ENCODE peak calls at places on chromosomes 7 and 10, in four cellular contexts. One of them, this sample, is unnamed.

GRCh38 chr10:60944159-60944909 is at the start of gene RHOBTB1:
- DNase-seq in IMR-90: peak
- DNase-seq in CD8-positive, alpha-beta memory T cell: no peak
- DNase-seq in psoas muscle: peak
- DNase-seq in this sample: peak

GRCh38 chr7:6273380-6273837 is 985 bp upstream of the CYTH3 start:
- DNase-seq in IMR-90: no peak
- DNase-seq in CD8-positive, alpha-beta memory T cell: no peak
- DNase-seq in psoas muscle: no peak
- DNase-seq in this sample: peak

GRCh38 chr7:121084748-121085336 is 96.3 kb downstream of the CPED1 start:
- DNase-seq in CD8-positive, alpha-beta memory T cell: no peak
- DNase-seq in IMR-90: peak
- DNase-seq in psoas muscle: no peak
- DNase-seq in this sample: no peak

GRCh38 chr7:128161466-128162125 is 79.5 kb upstream of the LEP start:
- DNase-seq in psoas muscle: no peak
- DNase-seq in IMR-90: no peak
- DNase-seq in CD8-positive, alpha-beta memory T cell: no peak
- DNase-seq in this sample: no peak

GRCh38 chr7:102992820-102993531 is 80.2 kb downstream of the LRRC17 start:
- DNase-seq in IMR-90: peak
- DNase-seq in psoas muscle: no peak
- DNase-seq in CD8-positive, alpha-beta memory T cell: no peak
- DNase-seq in this sample: no peak

GRCh38 chr10:24930427-24930826 is 22.0 kb downstream of the PRTFDC1 start:
- DNase-seq in CD8-positive, alpha-beta memory T cell: no peak
- DNase-seq in IMR-90: no peak
- DNase-seq in psoas muscle: no peak
- DNase-seq in this sample: no peak

GRCh38 chr7:40298421-40298820 is 163.6 kb downstream of the SUGCT start:
- DNase-seq in psoas muscle: no peak
- DNase-seq in CD8-positive, alpha-beta memory T cell: no peak
- DNase-seq in IMR-90: peak
- DNase-seq in this sample: no peak

GRCh38 chr10:69644658-69645295 is 14.7 kb downstream of the FAM241B start:
- DNase-seq in psoas muscle: peak
- DNase-seq in IMR-90: peak
- DNase-seq in CD8-positive, alpha-beta memory T cell: no peak
- DNase-seq in this sample: peak

GRCh38 chr7:47884675-47885074 is 63.6 kb downstream of the PKD1L1 start:
- DNase-seq in psoas muscle: no peak
- DNase-seq in CD8-positive, alpha-beta memory T cell: no peak
- DNase-seq in IMR-90: no peak
- DNase-seq in this sample: no peak

DNA sequence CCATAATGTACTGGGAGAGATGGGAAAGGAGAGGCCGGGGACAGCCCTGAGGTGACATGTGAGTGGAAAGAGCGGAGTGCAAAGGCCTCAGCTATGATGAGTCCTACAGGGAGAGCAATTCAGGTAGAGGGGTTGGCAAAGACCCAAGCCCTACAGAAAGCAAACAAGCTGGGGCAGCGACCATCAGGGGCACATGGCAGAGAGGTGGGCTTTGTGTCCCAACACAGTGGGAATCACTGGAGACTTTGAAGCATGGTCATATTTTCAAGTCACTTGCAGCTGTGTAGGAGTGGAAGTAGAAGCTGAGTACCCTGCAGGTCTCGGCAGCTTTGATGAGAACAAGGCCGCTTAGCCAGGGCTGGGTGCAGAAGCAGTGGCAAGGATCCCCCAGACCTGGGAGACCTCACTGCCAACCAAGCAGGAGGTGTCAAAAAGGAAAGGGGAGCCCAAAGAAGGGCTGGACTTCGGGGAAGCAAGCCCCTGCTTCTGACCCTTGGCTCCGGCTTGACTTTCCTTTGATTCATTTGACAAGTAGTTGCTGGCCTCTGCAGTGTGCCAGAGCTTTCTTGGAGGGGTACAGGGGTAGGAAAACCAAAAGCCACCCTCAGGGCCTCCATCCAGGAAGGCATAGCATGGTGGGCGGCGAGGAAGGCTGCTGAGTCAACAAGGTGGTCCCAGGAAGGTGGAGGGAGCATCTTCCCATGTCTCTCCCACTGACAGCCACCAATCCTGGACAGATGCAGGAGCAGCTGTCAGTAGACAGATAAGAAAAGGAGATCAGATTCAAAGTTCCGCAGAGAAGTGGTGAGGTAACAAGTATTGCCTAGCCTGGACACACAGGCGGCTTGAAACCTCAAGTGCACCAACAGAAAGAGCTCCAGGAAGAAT is 1.9 kb upstream of the PGAM2 start:
- DNase-seq in CD8-positive, alpha-beta memory T cell: peak
- DNase-seq in psoas muscle: peak
- DNase-seq in IMR-90: no peak
- DNase-seq in this sample: no peak
- H3K27ac ChIP-seq in CD8-positive, alpha-beta memory T cell: no peak
- H3K27ac ChIP-seq in psoas muscle: peak
- H3K27ac ChIP-seq in IMR-90: no peak
- H3K27ac ChIP-seq in this sample: no peak

GRCh38 chr10:119370046-119370770 is 162.8 kb downstream of the GRK5 start:
- DNase-seq in CD8-positive, alpha-beta memory T cell: no peak
- DNase-seq in IMR-90: peak
- DNase-seq in psoas muscle: peak
- DNase-seq in this sample: no peak
- H3K27ac ChIP-seq in CD8-positive, alpha-beta memory T cell: no peak
- H3K27ac ChIP-seq in IMR-90: peak
- H3K27ac ChIP-seq in psoas muscle: peak
- H3K27ac ChIP-seq in this sample: no peak

GRCh38 chr7:113083132-113083833 is 3.3 kb downstream of the GPR85 start:
- DNase-seq in CD8-positive, alpha-beta memory T cell: no peak
- DNase-seq in IMR-90: no peak
- DNase-seq in psoas muscle: no peak
- DNase-seq in this sample: no peak
- H3K27ac ChIP-seq in CD8-positive, alpha-beta memory T cell: no peak
- H3K27ac ChIP-seq in IMR-90: no peak
- H3K27ac ChIP-seq in psoas muscle: no peak
- H3K27ac ChIP-seq in this sample: peak

GRCh38 chr10:103449208-103450144 is 2.7 kb downstream of the CALHM2 start:
- DNase-seq in IMR-90: no peak
- DNase-seq in CD8-positive, alpha-beta memory T cell: no peak
- DNase-seq in psoas muscle: no peak
- DNase-seq in this sample: no peak

GRCh38 chr10:103451871-103452713 is at the start of gene CALHM2:
- DNase-seq in IMR-90: peak
- DNase-seq in CD8-positive, alpha-beta memory T cell: peak
- DNase-seq in psoas muscle: peak
- DNase-seq in this sample: peak

GRCh38 chr10:103451091-103451801 is 924 bp downstream of the CALHM2 start:
- DNase-seq in IMR-90: no peak
- DNase-seq in psoas muscle: peak
- DNase-seq in CD8-positive, alpha-beta memory T cell: peak
- DNase-seq in this sample: no peak

GRCh38 chr10:103448751-103449150 is 3.4 kb downstream of the CALHM2 start:
- DNase-seq in psoas muscle: peak
- DNase-seq in IMR-90: peak
- DNase-seq in CD8-positive, alpha-beta memory T cell: peak
- DNase-seq in this sample: no peak

DNA sequence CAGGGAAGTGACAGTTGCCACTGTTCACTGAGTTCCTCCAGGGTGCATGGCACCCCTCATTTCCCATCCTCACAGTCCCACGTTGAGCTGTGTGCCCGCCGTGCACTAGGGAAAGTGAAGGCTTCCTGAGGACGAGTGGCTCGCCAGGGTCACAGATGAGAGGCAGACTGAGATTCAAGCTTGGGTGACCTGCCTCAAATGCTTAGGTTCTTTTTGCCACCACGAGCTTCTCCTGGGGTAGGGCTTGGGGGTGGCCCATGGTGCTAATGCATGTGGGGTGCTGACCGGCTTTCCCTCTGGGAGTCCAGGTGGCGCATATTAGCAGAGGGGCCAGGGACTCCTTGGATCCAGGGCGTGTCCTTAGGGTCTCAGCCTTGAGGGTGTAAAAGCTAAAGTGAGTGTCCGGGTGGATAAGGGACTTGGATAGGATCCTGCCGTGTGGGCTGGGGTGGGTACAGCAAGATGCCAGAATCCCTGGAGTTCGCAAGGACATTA is 1.9 kb downstream of the CALHM2 start:
- DNase-seq in IMR-90: no peak
- DNase-seq in CD8-positive, alpha-beta memory T cell: no peak
- DNase-seq in psoas muscle: peak
- DNase-seq in this sample: no peak
- H3K27ac ChIP-seq in IMR-90: no peak
- H3K27ac ChIP-seq in CD8-positive, alpha-beta memory T cell: no peak
- H3K27ac ChIP-seq in psoas muscle: peak
- H3K27ac ChIP-seq in this sample: no peak

GRCh38 chr7:77506899-77507298 is 30.2 kb upstream of the PTPN12 start:
- DNase-seq in psoas muscle: no peak
- DNase-seq in IMR-90: no peak
- DNase-seq in CD8-positive, alpha-beta memory T cell: no peak
- DNase-seq in this sample: no peak

GRCh38 chr7:77497079-77497478 is 40.0 kb upstream of the PTPN12 start:
- DNase-seq in psoas muscle: no peak
- DNase-seq in IMR-90: no peak
- DNase-seq in CD8-positive, alpha-beta memory T cell: no peak
- DNase-seq in this sample: no peak

GRCh38 chr7:77498659-77499379 is 38.3 kb upstream of the PTPN12 start:
- DNase-seq in CD8-positive, alpha-beta memory T cell: no peak
- DNase-seq in IMR-90: no peak
- DNase-seq in psoas muscle: no peak
- DNase-seq in this sample: no peak

GRCh38 chr7:77504951-77505350 is 32.1 kb upstream of the PTPN12 start:
- DNase-seq in IMR-90: no peak
- DNase-seq in psoas muscle: no peak
- DNase-seq in CD8-positive, alpha-beta memory T cell: no peak
- DNase-seq in this sample: no peak

DNA sequence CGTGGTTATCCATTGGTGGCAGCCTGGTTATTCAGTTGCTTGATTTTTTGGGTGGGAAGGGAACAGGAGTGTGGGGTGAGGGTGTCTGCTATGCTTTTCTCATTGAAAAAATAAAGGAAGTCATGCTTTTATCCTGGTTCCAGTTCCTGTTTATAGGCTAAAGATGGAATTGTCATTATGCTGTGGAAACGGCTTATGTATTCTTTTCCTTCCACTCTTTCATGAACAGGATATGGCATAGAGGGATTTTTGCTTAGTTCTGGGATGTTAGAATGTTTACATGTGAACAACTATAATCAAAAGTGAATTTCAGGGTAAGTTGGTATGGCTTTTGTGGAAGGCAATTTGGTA is 36.0 kb upstream of the PTPN12 start:
- DNase-seq in IMR-90: no peak
- DNase-seq in CD8-positive, alpha-beta memory T cell: no peak
- DNase-seq in psoas muscle: no peak
- DNase-seq in this sample: no peak
- H3K27ac ChIP-seq in IMR-90: no peak
- H3K27ac ChIP-seq in CD8-positive, alpha-beta memory T cell: no peak
- H3K27ac ChIP-seq in psoas muscle: no peak
- H3K27ac ChIP-seq in this sample: no peak

This sample was measured in caudate nucleus.